ENCODE peak calls at places on chromosomes 13 and 19, in nine cellular contexts. One of them, this sample, is unnamed.

GRCh38 chr13:79317856-79318255 is 88.2 kb downstream of the RBM26 start:
- DNase-seq in ecto neural progenitor cell: no peak
- DNase-seq in Peyer's patch: no peak
- DNase-seq in fibroblast of mammary gland: no peak
- DNase-seq in fibroblast of the aortic adventitia: no peak
- DNase-seq in NCI-H1105 treated with DMSO at 0.1 percent for 48 hours: no peak
- DNase-seq in SW480: no peak
- DNase-seq in posterior vena cava: no peak
- DNase-seq in GM03348: no peak
- DNase-seq in this sample: no peak

GRCh38 chr19:12833747-12834417 is 497 bp downstream of the RTBDN start:
- DNase-seq in ecto neural progenitor cell: peak
- DNase-seq in fibroblast of the aortic adventitia: no peak
- DNase-seq in GM03348: peak
- DNase-seq in Peyer's patch: no peak
- DNase-seq in SW480: peak
- DNase-seq in NCI-H1105 treated with DMSO at 0.1 percent for 48 hours: peak
- DNase-seq in posterior vena cava: no peak
- DNase-seq in fibroblast of mammary gland: no peak
- DNase-seq in this sample: peak

GRCh38 chr13:20461481-20461859 is 64.2 kb downstream of the CRYL1 start:
- DNase-seq in posterior vena cava: no peak
- DNase-seq in NCI-H1105 treated with DMSO at 0.1 percent for 48 hours: no peak
- DNase-seq in Peyer's patch: no peak
- DNase-seq in ecto neural progenitor cell: no peak
- DNase-seq in GM03348: no peak
- DNase-seq in fibroblast of mammary gland: peak
- DNase-seq in SW480: no peak
- DNase-seq in fibroblast of the aortic adventitia: peak
- DNase-seq in this sample: no peak

GRCh38 chr13:30332516-30333165 is 25.3 kb upstream of the KATNAL1 start:
- DNase-seq in SW480: peak
- DNase-seq in ecto neural progenitor cell: no peak
- DNase-seq in fibroblast of mammary gland: no peak
- DNase-seq in GM03348: no peak
- DNase-seq in NCI-H1105 treated with DMSO at 0.1 percent for 48 hours: no peak
- DNase-seq in fibroblast of the aortic adventitia: no peak
- DNase-seq in Peyer's patch: no peak
- DNase-seq in posterior vena cava: no peak
- DNase-seq in this sample: peak

GRCh38 chr13:102333320-102334181 is 68.3 kb downstream of the FGF14 start:
- DNase-seq in posterior vena cava: no peak
- DNase-seq in fibroblast of mammary gland: peak
- DNase-seq in SW480: no peak
- DNase-seq in NCI-H1105 treated with DMSO at 0.1 percent for 48 hours: peak
- DNase-seq in GM03348: no peak
- DNase-seq in Peyer's patch: no peak
- DNase-seq in ecto neural progenitor cell: no peak
- DNase-seq in fibroblast of the aortic adventitia: no peak
- DNase-seq in this sample: peak

GRCh38 chr19:50492303-50493052 is 15.8 kb upstream of the GARIN5A start:
- DNase-seq in NCI-H1105 treated with DMSO at 0.1 percent for 48 hours: no peak
- DNase-seq in Peyer's patch: peak
- DNase-seq in SW480: no peak
- DNase-seq in GM03348: no peak
- DNase-seq in fibroblast of the aortic adventitia: no peak
- DNase-seq in fibroblast of mammary gland: no peak
- DNase-seq in posterior vena cava: peak
- DNase-seq in ecto neural progenitor cell: no peak
- DNase-seq in this sample: no peak

GRCh38 chr13:48072304-48072703 is 22.6 kb downstream of the MED4 start:
- DNase-seq in Peyer's patch: no peak
- DNase-seq in SW480: no peak
- DNase-seq in ecto neural progenitor cell: no peak
- DNase-seq in GM03348: no peak
- DNase-seq in fibroblast of the aortic adventitia: no peak
- DNase-seq in posterior vena cava: no peak
- DNase-seq in fibroblast of mammary gland: peak
- DNase-seq in NCI-H1105 treated with DMSO at 0.1 percent for 48 hours: peak
- DNase-seq in this sample: no peak

GRCh38 chr13:25862156-25862555 is 189.7 kb downstream of the SHISA2 start:
- DNase-seq in ecto neural progenitor cell: no peak
- DNase-seq in SW480: no peak
- DNase-seq in GM03348: no peak
- DNase-seq in fibroblast of the aortic adventitia: no peak
- DNase-seq in Peyer's patch: no peak
- DNase-seq in NCI-H1105 treated with DMSO at 0.1 percent for 48 hours: no peak
- DNase-seq in posterior vena cava: no peak
- DNase-seq in fibroblast of mammary gland: no peak
- DNase-seq in this sample: no peak

GRCh38 chr13:95002968-95003813 is 290.8 kb upstream of the SOX21 start:
- DNase-seq in Peyer's patch: no peak
- DNase-seq in GM03348: peak
- DNase-seq in SW480: no peak
- DNase-seq in ecto neural progenitor cell: peak
- DNase-seq in posterior vena cava: no peak
- DNase-seq in NCI-H1105 treated with DMSO at 0.1 percent for 48 hours: peak
- DNase-seq in fibroblast of mammary gland: no peak
- DNase-seq in fibroblast of the aortic adventitia: peak
- DNase-seq in this sample: peak

GRCh38 chr19:4379383-4380253 is 20.7 kb downstream of the SH3GL1 start:
- DNase-seq in NCI-H1105 treated with DMSO at 0.1 percent for 48 hours: peak
- DNase-seq in posterior vena cava: no peak
- DNase-seq in Peyer's patch: no peak
- DNase-seq in fibroblast of mammary gland: peak
- DNase-seq in fibroblast of the aortic adventitia: no peak
- DNase-seq in ecto neural progenitor cell: no peak
- DNase-seq in SW480: peak
- DNase-seq in GM03348: no peak
- DNase-seq in this sample: no peak

GRCh38 chr13:28533441-28534166 is 38.7 kb upstream of the FLT1 start:
- DNase-seq in NCI-H1105 treated with DMSO at 0.1 percent for 48 hours: no peak
- DNase-seq in GM03348: no peak
- DNase-seq in ecto neural progenitor cell: no peak
- DNase-seq in fibroblast of mammary gland: no peak
- DNase-seq in Peyer's patch: no peak
- DNase-seq in posterior vena cava: no peak
- DNase-seq in SW480: no peak
- DNase-seq in fibroblast of the aortic adventitia: no peak
- DNase-seq in this sample: no peak

GRCh38 chr19:46393456-46394397 is 19.6 kb downstream of the CCDC8 start:
- DNase-seq in fibroblast of mammary gland: no peak
- DNase-seq in posterior vena cava: peak
- DNase-seq in NCI-H1105 treated with DMSO at 0.1 percent for 48 hours: no peak
- DNase-seq in SW480: no peak
- DNase-seq in ecto neural progenitor cell: no peak
- DNase-seq in Peyer's patch: no peak
- DNase-seq in GM03348: no peak
- DNase-seq in fibroblast of the aortic adventitia: no peak
- DNase-seq in this sample: peak

GRCh38 chr13:102191951-102192461 is 209.8 kb downstream of the FGF14 start:
- DNase-seq in posterior vena cava: peak
- DNase-seq in SW480: peak
- DNase-seq in ecto neural progenitor cell: no peak
- DNase-seq in GM03348: no peak
- DNase-seq in fibroblast of the aortic adventitia: peak
- DNase-seq in fibroblast of mammary gland: peak
- DNase-seq in NCI-H1105 treated with DMSO at 0.1 percent for 48 hours: no peak
- DNase-seq in Peyer's patch: no peak
- DNase-seq in this sample: no peak

GRCh38 chr13:84126671-84127171 is 244.4 kb upstream of the SLITRK1 start:
- DNase-seq in GM03348: no peak
- DNase-seq in ecto neural progenitor cell: no peak
- DNase-seq in fibroblast of the aortic adventitia: no peak
- DNase-seq in posterior vena cava: no peak
- DNase-seq in Peyer's patch: no peak
- DNase-seq in fibroblast of mammary gland: no peak
- DNase-seq in SW480: no peak
- DNase-seq in NCI-H1105 treated with DMSO at 0.1 percent for 48 hours: peak
- DNase-seq in this sample: no peak

GRCh38 chr19:45901432-45901903 is 945 bp downstream of the MYPOP start:
- DNase-seq in NCI-H1105 treated with DMSO at 0.1 percent for 48 hours: no peak
- DNase-seq in Peyer's patch: no peak
- DNase-seq in fibroblast of mammary gland: peak
- DNase-seq in fibroblast of the aortic adventitia: peak
- DNase-seq in GM03348: peak
- DNase-seq in ecto neural progenitor cell: no peak
- DNase-seq in SW480: no peak
- DNase-seq in posterior vena cava: no peak
- DNase-seq in this sample: peak

GRCh38 chr13:49503951-49504350 is 8.2 kb downstream of the PHF11 start:
- DNase-seq in fibroblast of mammary gland: peak
- DNase-seq in SW480: no peak
- DNase-seq in Peyer's patch: no peak
- DNase-seq in NCI-H1105 treated with DMSO at 0.1 percent for 48 hours: no peak
- DNase-seq in GM03348: no peak
- DNase-seq in ecto neural progenitor cell: no peak
- DNase-seq in posterior vena cava: no peak
- DNase-seq in fibroblast of the aortic adventitia: no peak
- DNase-seq in this sample: no peak

GRCh38 chr19:38470788-38471480 is 37.4 kb downstream of the RYR1 start:
- DNase-seq in posterior vena cava: no peak
- DNase-seq in ecto neural progenitor cell: no peak
- DNase-seq in fibroblast of mammary gland: no peak
- DNase-seq in NCI-H1105 treated with DMSO at 0.1 percent for 48 hours: no peak
- DNase-seq in GM03348: no peak
- DNase-seq in Peyer's patch: no peak
- DNase-seq in fibroblast of the aortic adventitia: no peak
- DNase-seq in SW480: no peak
- DNase-seq in this sample: no peak

GRCh38 chr13:25095862-25096453 is at the start of gene PABPC3:
- DNase-seq in fibroblast of mammary gland: no peak
- DNase-seq in fibroblast of the aortic adventitia: no peak
- DNase-seq in ecto neural progenitor cell: no peak
- DNase-seq in posterior vena cava: no peak
- DNase-seq in SW480: no peak
- DNase-seq in NCI-H1105 treated with DMSO at 0.1 percent for 48 hours: no peak
- DNase-seq in GM03348: no peak
- DNase-seq in Peyer's patch: no peak
- DNase-seq in this sample: no peak

GRCh38 chr19:43950834-43951626 is at the start of gene ZNF221:
- DNase-seq in Peyer's patch: peak
- DNase-seq in NCI-H1105 treated with DMSO at 0.1 percent for 48 hours: peak
- DNase-seq in fibroblast of the aortic adventitia: peak
- DNase-seq in GM03348: peak
- DNase-seq in ecto neural progenitor cell: peak
- DNase-seq in fibroblast of mammary gland: peak
- DNase-seq in posterior vena cava: peak
- DNase-seq in SW480: peak
- DNase-seq in this sample: peak

GRCh38 chr13:98960331-98961203 is 17.3 kb downstream of the DOCK9 start:
- DNase-seq in fibroblast of mammary gland: no peak
- DNase-seq in SW480: no peak
- DNase-seq in posterior vena cava: no peak
- DNase-seq in GM03348: no peak
- DNase-seq in NCI-H1105 treated with DMSO at 0.1 percent for 48 hours: no peak
- DNase-seq in Peyer's patch: no peak
- DNase-seq in fibroblast of the aortic adventitia: no peak
- DNase-seq in ecto neural progenitor cell: no peak
- DNase-seq in this sample: no peak

GRCh38 chr13:75170321-75170720 is 311.6 kb downstream of the TBC1D4 start:
- DNase-seq in NCI-H1105 treated with DMSO at 0.1 percent for 48 hours: no peak
- DNase-seq in fibroblast of the aortic adventitia: no peak
- DNase-seq in posterior vena cava: no peak
- DNase-seq in fibroblast of mammary gland: no peak
- DNase-seq in Peyer's patch: no peak
- DNase-seq in SW480: no peak
- DNase-seq in ecto neural progenitor cell: no peak
- DNase-seq in GM03348: no peak
- DNase-seq in this sample: no peak

GRCh38 chr13:75533866-75534265 is 3.8 kb downstream of the COMMD6 start:
- DNase-seq in NCI-H1105 treated with DMSO at 0.1 percent for 48 hours: no peak
- DNase-seq in fibroblast of the aortic adventitia: no peak
- DNase-seq in GM03348: no peak
- DNase-seq in ecto neural progenitor cell: no peak
- DNase-seq in posterior vena cava: no peak
- DNase-seq in SW480: no peak
- DNase-seq in fibroblast of mammary gland: no peak
- DNase-seq in Peyer's patch: no peak
- DNase-seq in this sample: no peak

GRCh38 chr13:40146586-40147240 is 491.3 kb downstream of the COG6 start:
- DNase-seq in posterior vena cava: no peak
- DNase-seq in Peyer's patch: no peak
- DNase-seq in GM03348: no peak
- DNase-seq in ecto neural progenitor cell: no peak
- DNase-seq in fibroblast of mammary gland: no peak
- DNase-seq in fibroblast of the aortic adventitia: no peak
- DNase-seq in NCI-H1105 treated with DMSO at 0.1 percent for 48 hours: no peak
- DNase-seq in SW480: no peak
- DNase-seq in this sample: peak

GRCh38 chr13:37599509-37599908 is 941 bp upstream of the POSTN start:
- DNase-seq in NCI-H1105 treated with DMSO at 0.1 percent for 48 hours: no peak
- DNase-seq in GM03348: no peak
- DNase-seq in Peyer's patch: no peak
- DNase-seq in posterior vena cava: no peak
- DNase-seq in fibroblast of the aortic adventitia: peak
- DNase-seq in ecto neural progenitor cell: no peak
- DNase-seq in SW480: no peak
- DNase-seq in fibroblast of mammary gland: no peak
- DNase-seq in this sample: no peak

GRCh38 chr13:26785845-26786630 is 25.5 kb upstream of the GPR12 start:
- DNase-seq in NCI-H1105 treated with DMSO at 0.1 percent for 48 hours: peak
- DNase-seq in posterior vena cava: no peak
- DNase-seq in SW480: peak
- DNase-seq in Peyer's patch: no peak
- DNase-seq in ecto neural progenitor cell: no peak
- DNase-seq in GM03348: no peak
- DNase-seq in fibroblast of mammary gland: peak
- DNase-seq in fibroblast of the aortic adventitia: peak
- DNase-seq in this sample: no peak

GRCh38 chr19:17266589-17266974 is 661 bp upstream of the BABAM1 start:
- DNase-seq in fibroblast of the aortic adventitia: no peak
- DNase-seq in posterior vena cava: no peak
- DNase-seq in SW480: no peak
- DNase-seq in Peyer's patch: no peak
- DNase-seq in ecto neural progenitor cell: no peak
- DNase-seq in GM03348: no peak
- DNase-seq in fibroblast of mammary gland: no peak
- DNase-seq in NCI-H1105 treated with DMSO at 0.1 percent for 48 hours: no peak
- DNase-seq in this sample: no peak

GRCh38 chr13:44758595-44759221 is 182.6 kb upstream of the TSC22D1 start:
- DNase-seq in SW480: no peak
- DNase-seq in GM03348: peak
- DNase-seq in posterior vena cava: no peak
- DNase-seq in fibroblast of the aortic adventitia: peak
- DNase-seq in NCI-H1105 treated with DMSO at 0.1 percent for 48 hours: peak
- DNase-seq in fibroblast of mammary gland: peak
- DNase-seq in ecto neural progenitor cell: no peak
- DNase-seq in Peyer's patch: no peak
- DNase-seq in this sample: peak

GRCh38 chr19:4983346-4984105 is 14.6 kb downstream of the KDM4B start:
- DNase-seq in ecto neural progenitor cell: no peak
- DNase-seq in fibroblast of mammary gland: no peak
- DNase-seq in posterior vena cava: no peak
- DNase-seq in fibroblast of the aortic adventitia: no peak
- DNase-seq in Peyer's patch: no peak
- DNase-seq in SW480: no peak
- DNase-seq in GM03348: no peak
- DNase-seq in NCI-H1105 treated with DMSO at 0.1 percent for 48 hours: no peak
- DNase-seq in this sample: no peak

This sample was measured in NCI-H1417.